ENCODE peak calls at places on chromosome 10, in ten cellular contexts. N, D, H, Y, X, L, O, Z, K and C are unnamed samples. For H3K4me1, the result is how much of the 10 kb centered on the place peaks cover.

GRCh38 chr10:34824870-34825269 is 9.8 kb upstream of the PARD3 start:
- DNase-seq in L (peak), X (no peak), K (no peak), N (no peak), D (no peak), Z (no peak), O (no peak), H (no peak), Y (no peak), C (no peak)

GRCh38 chr10:133274751-133275682 is 1.7 kb downstream of the ADAM8 start:
- DNase-seq in Y (no peak), Z (no peak), L (no peak), N (peak), X (no peak), H (peak), O (no peak), D (no peak), K (no peak), C (peak)

GRCh38 chr10:132526676-132527075 is 10.9 kb upstream of the INPP5A start:
- DNase-seq in N (peak), O (peak), Y (no peak), L (no peak), X (no peak), K (no peak), Z (peak), D (no peak), H (no peak), C (no peak)

GRCh38 chr10:100621360-100622205 is 85.8 kb downstream of the HIF1AN start:
- DNase-seq in O (peak), K (no peak), L (peak), D (no peak), Z (no peak), N (no peak), X (no peak), Y (no peak), H (no peak), C (no peak)

GRCh38 chr10:131895116-131895515 is 5.7 kb upstream of the PPP2R2D start:
- DNase-seq in L (no peak), D (no peak), X (no peak), Z (no peak), O (no peak), Y (no peak), K (no peak), H (no peak), N (no peak), C (no peak)

GRCh38 chr10:117472872-117473271 is 69.7 kb upstream of the EMX2 start:
- DNase-seq in X (no peak), D (no peak), Y (no peak), Z (no peak), H (no peak), O (no peak), L (no peak), K (no peak), N (no peak), C (no peak)

GRCh38 chr10:58784361-58784760 is 271.7 kb downstream of the BICC1 start:
- DNase-seq in K (no peak), D (no peak), Y (no peak), X (no peak), L (no peak), O (no peak), Z (no peak), N (no peak), H (no peak), C (no peak)

GRCh38 chr10:85645097-85645496 is 721.5 kb downstream of the GRID1 start:
- DNase-seq in D (peak), Y (no peak), O (no peak), H (no peak), K (no peak), X (peak), L (no peak), N (no peak), Z (no peak), C (no peak)

GRCh38 chr10:44788147-44788819 is 122.9 kb upstream of the TMEM72 start:
- DNase-seq in H (no peak), L (no peak), K (no peak), Z (no peak), X (no peak), N (no peak), D (no peak), O (peak), Y (no peak), C (no peak)

GRCh38 chr10:50335397-50335796 is 84.1 kb upstream of the ASAH2 start:
- DNase-seq in L (no peak), H (no peak), K (no peak), N (no peak), D (no peak), X (no peak), Z (no peak), O (no peak), Y (no peak), C (no peak)

GRCh38 chr10:132186488-132187413 is at the start of gene DPYSL4:
- DNase-seq in N (no peak), D (no peak), H (peak), Z (no peak), K (no peak), O (no peak), Y (no peak), L (no peak), X (no peak), C (no peak)

GRCh38 chr10:119896061-119896655 is 3.6 kb downstream of the SEC23IP start:
- DNase-seq in Z (no peak), Y (no peak), D (peak), X (no peak), L (peak), H (no peak), O (peak), K (no peak), N (no peak), C (no peak)

GRCh38 chr10:50552308-50552707 is 71.4 kb downstream of the SGMS1 start:
- DNase-seq in O (peak), D (no peak), Y (no peak), X (no peak), Z (no peak), H (no peak), N (no peak), K (no peak), L (no peak), C (no peak)

GRCh38 chr10:51530540-51530939 is 168.9 kb downstream of the CSTF2T start:
- DNase-seq in Z (no peak), D (no peak), X (no peak), K (no peak), L (no peak), Y (no peak), H (no peak), O (no peak), N (no peak), C (peak)

GRCh38 chr10:21372651-21373410 is 152.7 kb downstream of the SKIDA1 start:
- DNase-seq in D (peak), Z (no peak), K (peak), X (peak), Y (peak), N (peak), L (peak), H (peak), O (peak), C (no peak)

GRCh38 chr10:2978111-2978510 is 89.2 kb upstream of the PFKP start:
- DNase-seq in Z (no peak), D (no peak), X (no peak), Y (no peak), N (no peak), O (peak), H (peak), K (peak), L (peak), C (no peak)

GRCh38 chr10:47309403-47310089 is 9.5 kb downstream of the GDF10 start:
- DNase-seq in Z (no peak), D (no peak), O (no peak), K (no peak), N (no peak), H (no peak), Y (no peak), L (no peak), X (no peak), C (no peak)

GRCh38 chr10:79357180-79357579 is 9.9 kb downstream of the PPIF start:
- DNase-seq in O (no peak), Z (no peak), Y (no peak), K (no peak), H (no peak), L (no peak), D (no peak), N (no peak), X (no peak), C (no peak)

GRCh38 chr10:103564799-103565365 is 71.4 kb downstream of the NEURL1 start:
- DNase-seq in O (no peak), Z (no peak), K (peak), H (peak), N (peak), L (peak), D (no peak), Y (no peak), X (no peak), C (no peak)

GRCh38 chr10:128793726-128794655 is 667.8 kb upstream of the MKI67 start:
- DNase-seq in N (no peak), X (no peak), O (no peak), D (no peak), L (no peak), Y (no peak), H (no peak), Z (no peak), K (no peak), C (no peak)

GRCh38 chr10:30013684-30014246 is 45.6 kb downstream of the JCAD start:
- DNase-seq in L (no peak), K (no peak), D (no peak), Y (peak), Z (peak), H (no peak), O (peak), N (no peak), X (peak), C (peak)

GRCh38 chr10:78865518-78865835 is 203.3 kb upstream of the ZMIZ1 start:
- DNase-seq in K (no peak), Z (peak), X (no peak), N (no peak), L (no peak), D (no peak), O (peak), Y (peak), H (no peak), C (no peak)

GRCh38 chr10:1344408-1344807 is 288.2 kb downstream of the WDR37 start:
- DNase-seq in D (no peak), X (no peak), N (no peak), O (no peak), Y (no peak), Z (no peak), H (no peak), L (no peak), K (no peak), C (no peak)

DNA sequence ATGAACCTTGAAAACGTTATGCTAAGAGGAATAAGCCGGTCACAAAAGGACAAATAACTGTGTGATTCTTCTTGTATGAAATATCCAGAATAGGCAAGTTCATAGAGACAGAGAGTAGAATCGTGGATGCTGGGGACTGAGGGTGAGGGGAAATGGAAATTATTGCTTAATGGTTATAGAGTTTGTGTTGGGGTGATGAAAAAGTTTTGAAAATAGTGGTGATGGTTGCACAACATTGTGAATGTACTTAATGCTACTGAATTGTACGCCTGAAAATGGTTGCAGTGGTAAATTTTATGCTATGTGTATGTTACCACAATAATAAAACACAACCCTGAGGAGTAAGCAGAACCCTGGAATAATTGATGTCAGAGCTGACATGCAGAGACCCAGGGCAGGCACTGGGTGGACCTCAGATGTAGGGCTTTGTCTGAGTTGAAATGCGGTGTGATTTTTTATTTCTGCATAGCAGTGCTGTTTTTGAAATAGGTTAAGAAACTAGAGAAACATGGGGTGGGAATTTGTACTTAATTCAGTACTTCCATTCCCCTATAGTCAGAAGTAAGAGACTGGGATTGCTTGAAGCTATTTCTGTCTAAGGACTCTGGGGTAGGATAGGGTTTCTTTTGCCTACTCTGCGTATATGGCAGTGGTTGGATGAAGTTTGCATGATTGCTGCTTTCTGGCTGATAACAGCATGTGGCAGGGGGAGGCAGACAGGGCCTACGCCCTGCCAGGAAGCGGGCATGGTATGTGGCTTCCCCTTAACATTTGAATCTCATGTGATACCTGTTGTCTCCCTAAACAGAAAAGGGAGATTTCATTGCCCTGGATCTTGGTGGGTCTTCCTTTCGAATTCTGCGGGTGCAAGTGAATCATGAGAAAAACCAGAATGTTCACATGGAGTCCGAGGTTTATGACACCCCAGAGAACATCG is 57.4 kb downstream of the TACR2 start:
- DNase-seq in D (no peak), N (no peak), H (no peak), Z (no peak), Y (no peak), O (no peak), X (no peak), L (no peak), K (no peak), C (no peak)
- H3K27ac ChIP-seq in D (no peak), N (peak), H (no peak), Z (peak), Y (no peak), O (no peak), X (no peak), L (peak), K (no peak), C (no peak)

DNA sequence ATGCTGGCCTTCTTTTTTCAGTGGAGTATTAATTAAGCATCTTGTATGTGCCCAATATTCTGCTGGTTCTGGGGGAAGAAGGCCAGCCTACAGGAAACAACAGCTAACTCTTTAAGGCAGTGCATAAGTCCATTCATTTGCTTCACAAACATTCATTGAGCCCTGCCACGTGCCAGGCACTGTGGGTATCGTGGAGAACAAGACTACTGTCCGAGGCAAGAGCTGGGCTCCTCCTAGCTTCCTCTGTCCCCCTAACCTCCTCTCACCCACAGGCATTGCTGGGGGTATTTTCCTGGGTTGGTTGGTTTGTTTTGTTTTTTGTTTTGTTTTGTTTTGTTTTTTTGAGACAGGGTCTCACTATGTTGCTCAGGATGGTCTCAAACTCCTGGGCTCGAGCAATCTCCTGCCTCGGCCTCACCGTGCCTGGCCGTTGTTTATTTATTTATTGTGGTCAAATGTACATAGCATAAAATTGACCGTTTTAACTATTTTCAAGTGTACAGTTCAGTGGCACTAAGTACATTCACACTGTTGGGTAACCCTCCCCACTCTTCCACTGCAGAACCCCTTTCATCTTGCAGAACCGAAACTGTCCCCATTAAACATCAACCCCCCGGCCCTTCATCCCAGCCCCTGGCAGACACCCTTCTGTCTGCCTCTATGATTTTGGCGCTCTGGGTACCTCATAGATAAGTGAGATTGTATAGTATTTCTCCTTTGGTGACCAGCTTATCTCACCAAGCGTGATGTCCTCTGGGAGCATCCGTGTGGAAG is 32.6 kb downstream of the CHST3 start:
- DNase-seq in Z (no peak), N (no peak), O (no peak), X (no peak), L (no peak), Y (no peak), K (no peak), H (no peak), D (no peak), C (no peak)
- H3K4me1 ChIP-seq in Z (half or more), N (under half), O (under half), X (under half), L (under half), Y (half or more), K (under half), H (under half), D (half or more), C (half or more)

GRCh38 chr10:67665491-67665890 is 30.5 kb downstream of the CTNNA3 start:
- DNase-seq in L (peak), Y (no peak), O (no peak), D (no peak), K (peak), X (no peak), N (no peak), Z (no peak), H (no peak), C (peak)

GRCh38 chr10:67668448-67668847 is 27.5 kb downstream of the CTNNA3 start:
- DNase-seq in X (no peak), K (no peak), L (peak), N (no peak), D (no peak), H (no peak), O (peak), Z (no peak), Y (no peak), C (no peak)

GRCh38 chr10:67670401-67670800 is 25.6 kb downstream of the CTNNA3 start:
- DNase-seq in N (no peak), X (no peak), D (no peak), O (peak), Z (no peak), Y (no peak), K (no peak), H (no peak), L (no peak), C (no peak)

GRCh38 chr10:67666416-67667043 is 29.5 kb downstream of the CTNNA3 start:
- DNase-seq in Z (no peak), Y (no peak), H (peak), D (no peak), K (peak), L (peak), N (no peak), O (peak), X (no peak), C (no peak)

DNA sequence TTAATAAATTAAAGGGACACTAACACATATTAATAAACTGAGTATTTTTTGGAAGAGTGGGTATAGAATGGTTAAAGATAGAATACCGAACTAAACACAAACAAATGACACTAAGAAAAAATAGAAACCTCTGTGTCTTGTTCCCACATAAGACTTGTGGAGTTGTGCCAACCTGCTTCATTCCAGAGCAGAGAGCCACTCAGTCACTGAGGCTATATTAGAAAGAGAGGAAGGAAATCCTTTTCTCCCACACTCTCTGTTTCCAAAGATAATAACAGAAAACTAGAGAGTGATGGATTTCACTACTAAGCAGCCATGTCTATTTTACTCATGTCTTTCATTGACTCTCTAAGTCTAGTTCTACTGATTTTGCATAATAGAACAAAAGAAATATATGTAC is 26.0 kb downstream of the CTNNA3 start:
- DNase-seq in L (no peak), D (no peak), N (no peak), K (no peak), H (no peak), O (peak), X (no peak), Z (no peak), Y (no peak), C (no peak)
- TF ChIP-seq POLR2A in L (no peak), D (no peak), N (no peak), K (no peak), H (no peak), O (no peak), X (no peak), Z (no peak), Y (no peak), C (no peak)

DNA sequence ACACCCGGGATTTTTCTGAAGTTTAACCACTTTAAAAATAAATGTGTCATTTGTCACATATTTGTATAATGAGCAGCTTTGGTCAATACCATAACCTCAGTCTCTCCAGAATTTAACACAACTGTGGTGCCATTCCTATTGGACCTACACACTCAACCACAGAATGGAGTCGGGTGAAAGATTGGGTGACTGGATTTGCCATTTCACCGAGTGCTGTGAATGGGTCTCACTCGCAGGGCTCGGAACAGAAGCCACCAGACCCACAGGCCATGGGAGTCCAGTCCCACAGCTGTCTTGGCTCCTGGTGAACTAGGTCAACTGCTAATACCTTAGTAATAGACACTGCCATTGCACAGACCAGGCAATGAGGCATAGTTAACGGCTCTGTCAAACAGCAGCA is 298.4 kb downstream of the CCDC3 start:
- DNase-seq in L (no peak), Z (no peak), H (no peak), N (no peak), X (no peak), Y (no peak), K (no peak), D (no peak), O (no peak), C (no peak)
- H3K27ac ChIP-seq in L (peak), Z (no peak), H (no peak), N (no peak), X (no peak), Y (no peak), K (no peak), D (no peak), O (peak), C (no peak)

GRCh38 chr10:22670796-22671195 is 43.6 kb downstream of the PIP4K2A start:
- DNase-seq in X (no peak), O (peak), D (no peak), Z (no peak), K (no peak), H (no peak), N (no peak), Y (no peak), L (no peak), C (no peak)

GRCh38 chr10:22667093-22667480 is 47.3 kb downstream of the PIP4K2A start:
- DNase-seq in O (no peak), Y (no peak), L (no peak), N (no peak), H (no peak), D (no peak), X (no peak), K (no peak), Z (no peak), C (no peak)

GRCh38 chr10:22666287-22667092 is 47.9 kb downstream of the PIP4K2A start:
- DNase-seq in L (no peak), K (no peak), X (no peak), D (no peak), N (peak), H (peak), Y (no peak), Z (no peak), O (peak), C (no peak)

GRCh38 chr10:22672594-22673392 is 41.6 kb downstream of the PIP4K2A start:
- DNase-seq in O (no peak), N (no peak), K (no peak), H (peak), D (no peak), Z (no peak), L (no peak), Y (no peak), X (no peak), C (no peak)

GRCh38 chr10:22669163-22669711 is 45.1 kb downstream of the PIP4K2A start:
- DNase-seq in D (no peak), K (no peak), X (no peak), Z (no peak), O (no peak), N (no peak), Y (no peak), H (peak), L (no peak), C (no peak)
- H3K4me1 ChIP-seq in D (under half), K (under half), X (under half), Z (under half), O (under half), N (under half), Y (under half), H (under half), L (under half), C (under half)

DNA sequence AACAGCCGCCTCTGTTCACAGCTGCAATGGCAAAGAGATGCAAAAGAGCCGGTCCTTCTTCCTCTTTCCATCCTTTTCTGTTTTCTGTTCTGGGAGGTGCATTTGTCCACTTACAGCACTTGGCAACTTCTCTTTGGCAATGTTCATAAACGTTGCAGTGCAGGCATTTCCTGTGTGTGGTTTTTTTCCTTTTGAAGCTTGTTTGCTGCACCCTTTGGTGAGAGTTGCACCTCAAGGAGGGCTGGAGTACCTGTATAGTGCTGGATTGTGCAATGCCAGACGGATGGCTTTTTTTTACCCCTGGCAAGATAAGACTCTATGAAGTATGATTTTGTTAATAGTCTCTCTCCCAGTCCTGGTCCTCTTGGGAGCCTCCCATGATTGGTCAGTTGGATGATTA is 53.8 kb upstream of the HABP2 start:
- DNase-seq in H (no peak), N (no peak), L (no peak), X (no peak), K (no peak), Y (no peak), D (no peak), O (no peak), Z (no peak), C (no peak)
- TF ChIP-seq POLR2A in H (no peak), N (no peak), L (no peak), X (no peak), K (no peak), Y (no peak), D (no peak), O (no peak), Z (no peak), C (no peak)